ENCODE peak calls at places on chromosomes 3 and 15, in four cellular contexts. I, U, Q and F are unnamed samples.

GRCh38 chr3:106514431-106514830 is 645.6 kb upstream of the CBLB start:
- DNase-seq in I (no peak), U (no peak), Q (no peak), F (no peak)

GRCh38 chr15:72998226-72998625 is 54.0 kb upstream of the NEO1 start:
- DNase-seq in I (no peak), U (no peak), Q (peak), F (no peak)

GRCh38 chr15:53869044-53869805 is 109.0 kb upstream of the UNC13C start:
- DNase-seq in I (peak), U (no peak), Q (no peak), F (no peak)

GRCh38 chr15:73074241-73074640 is 22.0 kb downstream of the NEO1 start:
- DNase-seq in I (no peak), U (no peak), Q (no peak), F (no peak)

GRCh38 chr3:101758224-101758623 is 20.8 kb upstream of the NXPE3 start:
- DNase-seq in I (no peak), U (no peak), Q (no peak), F (no peak)

GRCh38 chr3:11655188-11655928 is 11.6 kb upstream of the VGLL4 start:
- DNase-seq in I (no peak), U (no peak), Q (no peak), F (no peak)

GRCh38 chr3:96813820-96814580 is 394 bp upstream of the EPHA6 start:
- DNase-seq in I (peak), U (no peak), Q (no peak), F (peak)

GRCh38 chr3:16508591-16508995 is 4.9 kb downstream of the RFTN1 start:
- DNase-seq in I (no peak), U (no peak), Q (no peak), F (no peak)

GRCh38 chr3:880371-880770 is 212.5 kb upstream of the CNTN6 start:
- DNase-seq in I (no peak), U (no peak), Q (no peak), F (no peak)

GRCh38 chr15:40695469-40695910 is 516 bp downstream of the RAD51 start:
- DNase-seq in I (no peak), U (no peak), Q (no peak), F (no peak)

GRCh38 chr3:29759443-29760033 is 478.7 kb downstream of the RBMS3 start:
- DNase-seq in I (no peak), U (no peak), Q (no peak), F (no peak)

GRCh38 chr3:29759021-29759359 is 478.1 kb downstream of the RBMS3 start:
- DNase-seq in I (no peak), U (no peak), Q (no peak), F (no peak)

GRCh38 chr3:29764059-29764458 is 483.2 kb downstream of the RBMS3 start:
- DNase-seq in I (no peak), U (no peak), Q (no peak), F (no peak)

GRCh38 chr3:29763115-29763514 is 482.2 kb downstream of the RBMS3 start:
- DNase-seq in I (no peak), U (no peak), Q (no peak), F (no peak)

DNA sequence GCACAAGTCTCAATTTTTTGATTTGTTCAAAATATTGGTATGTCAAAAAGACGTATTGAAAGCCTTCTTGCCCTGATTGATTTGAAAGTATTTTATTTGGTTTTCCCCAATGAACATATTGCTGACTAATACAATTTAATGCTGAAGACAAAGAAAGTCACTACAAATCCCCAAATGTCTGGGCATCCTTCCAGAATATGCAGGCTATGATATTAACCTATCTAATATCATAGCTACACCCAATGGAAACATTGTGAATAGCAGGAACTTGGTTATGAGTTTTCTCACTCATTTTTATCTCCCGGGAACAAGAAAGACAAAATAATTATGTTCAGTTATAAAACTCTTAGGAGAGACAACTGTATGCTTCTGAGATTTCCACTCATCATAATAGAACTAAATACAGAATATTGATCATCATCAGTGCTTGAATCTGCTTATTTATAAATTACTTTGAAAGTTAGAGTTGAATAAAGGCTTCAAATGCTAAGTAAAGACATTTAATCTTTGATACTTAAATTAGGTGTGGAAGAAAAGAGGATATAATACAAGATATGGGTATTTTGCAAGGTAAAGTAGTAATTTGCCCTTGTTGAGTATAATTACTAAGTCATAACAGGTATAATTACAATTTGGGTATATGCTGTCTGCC is 483.9 kb downstream of the RBMS3 start:
- DNase-seq in I (no peak), U (peak), Q (no peak), F (no peak)
- TF ChIP-seq CTCF in I (no peak), U (peak), Q (peak), F (peak)

DNA sequence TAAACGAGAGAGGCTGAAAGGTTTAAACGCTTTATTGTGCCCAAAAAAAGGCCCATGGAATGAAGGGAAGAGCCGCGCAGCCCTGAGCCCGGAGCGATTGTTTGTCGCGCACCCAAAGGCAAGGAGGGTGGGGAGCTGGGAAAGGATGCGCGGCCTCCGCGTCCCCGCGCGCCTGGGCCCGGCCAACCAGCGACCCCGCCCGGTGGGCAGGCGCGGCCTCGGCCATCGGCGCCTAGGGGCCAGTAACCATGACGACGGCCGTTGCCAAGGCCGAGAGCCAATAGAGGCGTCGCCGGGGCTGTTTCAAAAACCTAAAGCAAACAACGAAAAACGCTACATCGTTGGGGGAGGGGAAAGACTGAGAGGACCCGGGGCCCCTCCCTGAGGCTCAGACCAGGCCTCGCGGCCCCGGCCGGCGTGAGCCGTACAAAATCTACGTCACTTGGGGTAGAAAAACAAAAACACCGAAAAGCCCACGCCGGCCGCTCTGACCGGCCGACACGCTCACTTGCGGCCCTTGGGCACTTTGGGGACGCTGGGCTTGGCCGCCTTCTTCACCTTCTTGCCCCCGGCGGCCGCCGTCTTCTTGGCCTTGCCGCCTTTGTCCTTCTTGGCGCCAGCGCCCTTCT is 36.2 kb downstream of the HMCES start:
- DNase-seq in I (peak), U (peak), Q (peak), F (peak)
- TF ChIP-seq CTCF in I (no peak), U (peak), Q (no peak), F (no peak)

GRCh38 chr3:33315826-33316225 is 38.6 kb downstream of the FBXL2 start:
- DNase-seq in I (no peak), U (no peak), Q (no peak), F (no peak)

GRCh38 chr3:33314993-33315392 is 37.8 kb downstream of the FBXL2 start:
- DNase-seq in I (no peak), U (no peak), Q (no peak), F (no peak)

GRCh38 chr3:33313331-33313730 is 36.1 kb downstream of the FBXL2 start:
- DNase-seq in I (no peak), U (no peak), Q (no peak), F (no peak)

GRCh38 chr3:33317963-33318708 is 40.9 kb downstream of the FBXL2 start:
- DNase-seq in I (no peak), U (no peak), Q (no peak), F (no peak)

DNA sequence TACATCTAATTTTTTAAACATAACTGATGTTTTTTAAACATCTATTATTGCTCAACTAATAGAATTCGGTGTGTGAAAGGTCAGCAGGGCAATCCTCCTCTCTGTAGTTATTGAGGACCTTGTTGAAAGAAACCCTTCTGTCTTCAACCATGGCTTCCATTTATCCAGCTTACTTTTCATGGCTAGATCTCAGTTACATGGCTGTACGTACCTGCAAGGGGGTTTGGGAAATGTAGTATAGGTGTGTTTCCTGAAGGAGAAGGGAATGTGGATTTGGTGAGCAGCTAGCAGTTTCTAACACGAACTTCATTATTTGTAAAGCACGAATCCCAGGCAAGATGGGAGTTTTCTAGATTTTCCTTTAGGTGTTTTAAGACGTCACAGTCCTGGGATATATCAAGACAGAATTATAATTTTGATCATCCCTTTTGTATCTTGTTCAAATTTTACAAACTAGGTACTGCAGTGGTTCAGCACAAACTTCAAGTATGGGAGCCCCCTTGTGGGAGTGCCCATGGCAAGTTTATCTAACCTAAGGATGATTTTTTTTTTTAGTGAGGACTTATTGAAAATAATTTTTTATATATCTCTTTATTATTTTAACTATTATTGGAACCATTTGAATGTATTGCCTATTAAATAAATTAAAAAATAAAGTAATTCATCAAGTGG is 41.6 kb downstream of the FBXL2 start:
- DNase-seq in I (no peak), U (no peak), Q (no peak), F (no peak)
- TF ChIP-seq CTCF in I (peak), U (no peak), Q (no peak), F (peak)

GRCh38 chr3:192409838-192410683 is 317.3 kb downstream of the FGF12 start:
- DNase-seq in I (peak), U (no peak), Q (no peak), F (no peak)
- TF ChIP-seq CTCF in I (no peak), U (no peak), Q (no peak), F (peak)

GRCh38 chr15:64149424-64150235 is 1.9 kb upstream of the SNX22 start:
- DNase-seq in I (no peak), U (no peak), Q (no peak), F (no peak)
- TF ChIP-seq CTCF in I (no peak), U (no peak), Q (no peak), F (no peak)

GRCh38 chr3:24042174-24042878 is 97.2 kb downstream of the NR1D2 start:
- DNase-seq in I (no peak), U (no peak), Q (no peak), F (no peak)

GRCh38 chr3:24046214-24046613 is 101.1 kb downstream of the NR1D2 start:
- DNase-seq in I (no peak), U (no peak), Q (no peak), F (no peak)

GRCh38 chr3:24047513-24047912 is 102.4 kb downstream of the NR1D2 start:
- DNase-seq in I (no peak), U (no peak), Q (no peak), F (no peak)

GRCh38 chr3:24043985-24044384 is 98.9 kb downstream of the NR1D2 start:
- DNase-seq in I (no peak), U (no peak), Q (no peak), F (no peak)

GRCh38 chr3:24042879-24043567 is 97.9 kb downstream of the NR1D2 start:
- DNase-seq in I (no peak), U (no peak), Q (no peak), F (no peak)
- TF ChIP-seq CTCF in I (no peak), U (no peak), Q (no peak), F (no peak)

DNA sequence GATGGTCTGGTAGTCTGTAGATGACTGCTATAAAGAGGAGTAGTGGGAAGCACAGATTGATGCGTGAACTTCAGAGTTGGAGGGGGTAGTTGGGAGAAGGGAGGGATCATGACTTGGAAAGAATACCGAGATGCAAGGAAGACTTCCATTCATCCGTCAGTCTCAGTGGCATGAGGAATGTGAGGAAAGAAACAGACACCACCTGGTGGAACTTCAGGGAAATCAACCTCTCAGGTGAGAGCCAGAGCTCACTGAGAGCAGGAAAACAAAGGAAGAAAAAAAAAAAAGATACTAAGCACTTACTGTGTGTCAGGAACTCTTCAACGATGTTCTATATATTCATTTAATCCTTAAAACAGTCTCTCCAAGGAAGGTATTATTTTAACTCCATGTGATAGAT is 172.4 kb downstream of the OXSM start:
- DNase-seq in I (no peak), U (no peak), Q (no peak), F (no peak)
- TF ChIP-seq CTCF in I (peak), U (no peak), Q (peak), F (peak)

DNA sequence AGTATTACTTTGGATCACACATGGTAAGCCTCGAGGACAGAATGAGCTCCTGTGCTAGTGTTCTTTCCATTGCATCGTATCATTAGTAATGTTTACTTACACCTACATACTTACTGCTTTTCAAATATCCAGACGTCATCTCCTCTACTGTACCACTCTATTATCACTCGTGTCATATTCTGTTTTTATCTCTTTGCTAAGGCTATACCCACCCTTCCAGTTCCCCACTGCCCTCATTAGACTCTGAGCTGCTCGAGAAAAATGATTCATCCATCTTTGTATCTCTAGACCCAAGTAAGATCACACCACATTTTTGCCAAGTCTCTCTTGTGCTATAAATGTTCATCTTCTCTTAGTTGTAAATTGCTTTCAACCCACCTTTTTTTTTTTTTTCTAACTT is 245.7 kb downstream of the TIGIT start:
- DNase-seq in I (no peak), U (no peak), Q (no peak), F (no peak)
- TF ChIP-seq CTCF in I (no peak), U (no peak), Q (no peak), F (no peak)

GRCh38 chr15:71471347-71471746 is 339.0 kb upstream of the NR2E3 start:
- DNase-seq in I (no peak), U (no peak), Q (no peak), F (no peak)

GRCh38 chr15:71472699-71473098 is 337.7 kb upstream of the NR2E3 start:
- DNase-seq in I (no peak), U (no peak), Q (no peak), F (no peak)

GRCh38 chr15:71465109-71465508 is 345.2 kb upstream of the NR2E3 start:
- DNase-seq in I (no peak), U (no peak), Q (no peak), F (no peak)

GRCh38 chr15:71468715-71469114 is 341.6 kb upstream of the NR2E3 start:
- DNase-seq in I (no peak), U (no peak), Q (no peak), F (no peak)

GRCh38 chr15:71469393-71469792 is 341.0 kb upstream of the NR2E3 start:
- DNase-seq in I (no peak), U (no peak), Q (no peak), F (no peak)
- TF ChIP-seq CTCF in I (no peak), U (no peak), Q (no peak), F (no peak)